ENCODE peak calls at places on chromosomes 6 and 20, in six cellular contexts. Q is astrocyte, A is neural progenitor cell, I is HepG2, Y is mammary epithelial cell, M is IMR-90. Z is an unnamed sample.

GRCh38 chr20:44738779-44739477 is 6.7 kb upstream of the KCNK15 start:
- DNase-seq in Q (peak; percentile 56), Y (peak; percentile 73), M (peak; percentile 67), I (peak; percentile 89), A (peak; percentile 80), Z (peak; percentile 67)

GRCh38 chr6:129766959-129767728 is 57.2 kb upstream of the ARHGAP18 start:
- DNase-seq in I (no peak), M (peak; percentile 77), Q (peak; percentile 76), Y (peak; percentile 64), A (peak; percentile 90), Z (peak; percentile 82)

GRCh38 chr6:111642463-111643158 is 36.9 kb upstream of the TRAF3IP2 start:
- DNase-seq in I (peak; percentile 80), M (peak; percentile 66), A (no peak), Q (peak; percentile 28), Y (peak; percentile 65), Z (peak; percentile 84)

GRCh38 chr6:88662653-88663174 is 300.7 kb downstream of the RNGTT start:
- DNase-seq in M (no peak), Q (no peak), Y (no peak), I (no peak), A (no peak), Z (no peak)

GRCh38 chr6:121430514-121431460 is 4.7 kb upstream of the GJA1 start:
- DNase-seq in Q (no peak), Y (no peak), A (peak; percentile 59), M (peak; percentile 54), I (peak; percentile 62), Z (peak; percentile 66)

GRCh38 chr6:128731249-128732165 is 151.4 kb upstream of the LAMA2 start:
- DNase-seq in I (peak; percentile 56), Y (peak; percentile 47), M (peak; percentile 66), A (peak; percentile 67), Q (peak; percentile 26), Z (peak; percentile 73)

GRCh38 chr20:32997431-32997830 is 6.8 kb downstream of the SUN5 start:
- DNase-seq in I (no peak), Q (no peak), M (no peak), A (no peak), Y (no peak), Z (no peak)

GRCh38 chr6:16766836-16767745 is 5.8 kb upstream of the ATXN1 start:
- DNase-seq in Y (no peak), Q (peak; percentile 74), I (no peak), M (peak; percentile 63), A (no peak), Z (peak; percentile 80)

GRCh38 chr6:32627831-32628230 is 9.4 kb upstream of the HLA-DQA1 start:
- DNase-seq in Q (no peak), A (no peak), Y (peak; percentile 6), I (no peak), M (peak; percentile 43), Z (no peak)

GRCh38 chr20:32241807-32242206 is 34.1 kb downstream of the POFUT1 start:
- DNase-seq in I (no peak), Y (no peak), Q (no peak), M (no peak), A (no peak), Z (no peak)

GRCh38 chr6:81767163-81768000 is 14.9 kb upstream of the TENT5A start:
- DNase-seq in Y (peak; percentile 5), I (peak; percentile 42), A (no peak), M (peak; percentile 41), Q (peak; percentile 71), Z (peak; percentile 68)

GRCh38 chr6:145323652-145324051 is 411.7 kb downstream of the EPM2A start:
- DNase-seq in M (no peak), I (no peak), Q (no peak), A (no peak), Y (no peak), Z (no peak)

DNA sequence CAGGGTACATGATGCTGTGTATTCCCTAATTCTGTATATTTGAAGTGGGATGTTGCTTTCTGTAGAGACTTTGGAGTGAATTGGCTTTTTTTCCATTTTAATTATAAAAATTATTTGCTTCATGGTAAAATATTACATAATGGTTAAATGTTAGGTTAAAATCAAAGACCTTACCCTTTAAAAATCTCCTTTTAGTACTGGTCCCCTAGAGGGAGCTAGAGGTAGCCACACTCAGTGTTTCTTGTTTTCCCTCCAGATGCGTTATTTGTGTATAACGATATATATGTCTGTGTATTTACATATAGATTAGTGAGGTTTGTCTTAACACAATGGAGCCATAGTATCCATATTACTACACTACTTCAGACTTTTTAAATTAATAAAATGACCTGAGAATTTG is 146.7 kb downstream of the PLCB4 start:
- DNase-seq in A (peak; percentile 5), Q (no peak), M (no peak), I (peak; percentile 41), Y (no peak), Z (peak; percentile 33)
- TF ChIP-seq CTCF in A (peak; percentile 58), Q (peak; percentile 5), M (peak; percentile 34), I (peak; percentile 47), Y (peak; percentile 43), Z (peak; percentile 19)

GRCh38 chr20:10666221-10667076 is 7.3 kb downstream of the JAG1 start:
- DNase-seq in A (no peak), Y (no peak), M (no peak), Q (no peak), I (no peak), Z (no peak)
- H2AFZ ChIP-seq in A (no peak overlapping the region), Y (no peak overlapping the region), M (no peak overlapping the region), Q (no peak overlapping the region), I (no peak overlapping the region), Z (no peak overlapping the region)

GRCh38 chr20:61646986-61647385 is 394.9 kb downstream of the CDH4 start:
- DNase-seq in Y (no peak), M (no peak), I (no peak), A (no peak), Q (no peak), Z (no peak)
- TF ChIP-seq CTCF in Y (no peak), M (no peak), I (no peak), A (no peak), Q (no peak), Z (no peak)

DNA sequence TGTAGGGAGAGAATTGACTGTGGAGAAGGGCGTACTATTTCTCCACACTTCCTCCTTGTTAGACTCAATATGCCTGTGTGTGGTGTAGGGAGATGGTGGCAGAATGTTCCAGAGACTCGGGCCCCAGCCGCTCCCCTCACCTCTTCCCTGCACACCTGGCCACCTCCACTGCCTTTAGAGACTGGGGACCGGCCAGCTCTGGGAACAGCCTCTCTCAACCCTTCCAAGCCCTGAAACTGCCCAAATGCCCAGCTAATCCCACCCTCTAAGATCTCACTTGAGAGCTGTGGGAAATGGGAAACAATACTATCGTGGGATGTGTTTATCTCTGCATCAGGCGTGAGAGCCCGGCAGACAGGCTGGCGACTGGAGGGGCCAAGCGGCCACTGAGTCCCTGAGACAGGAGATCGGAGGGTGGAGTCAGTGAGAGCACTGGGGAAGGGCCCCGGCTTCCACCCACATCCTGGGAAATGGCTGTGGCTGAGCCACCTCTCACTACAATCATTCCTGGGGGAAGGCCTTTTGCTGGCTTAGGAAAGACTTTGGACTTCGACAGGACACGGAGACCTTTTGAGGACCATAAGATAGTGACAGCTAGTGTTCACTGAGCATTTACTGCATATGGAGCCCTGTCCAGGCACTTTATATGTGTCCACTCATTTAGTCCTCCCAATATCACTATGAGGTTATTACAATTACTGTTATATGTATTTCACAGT is 31.0 kb upstream of the MRPS18A start:
- DNase-seq in M (no peak), I (peak; percentile 44), A (no peak), Y (no peak), Q (no peak), Z (no peak)
- H2AFZ ChIP-seq in M (no peak overlapping the region), I (peak overlapping the region; percentile 49), A (peak overlapping the region; percentile 34), Y (no peak overlapping the region), Q (no peak overlapping the region), Z (no peak overlapping the region)

GRCh38 chr6:19501737-19502245 is 335.4 kb upstream of the ID4 start:
- DNase-seq in A (no peak), Q (no peak), Y (no peak), I (no peak), M (no peak), Z (no peak)
- TF ChIP-seq CTCF in A (peak; percentile 4), Q (no peak), Y (no peak), I (no peak), M (no peak), Z (no peak)

GRCh38 chr20:24651171-24651972 is 181.9 kb downstream of the SYNDIG1 start:
- DNase-seq in I (no peak), Y (peak; percentile 59), Q (peak; percentile 94), A (no peak), M (peak; percentile 97), Z (peak; percentile 89)
- H2AFZ ChIP-seq in I (no peak overlapping the region), Y (no peak overlapping the region), Q (no peak overlapping the region), A (no peak overlapping the region), M (peak overlapping the region; percentile 58), Z (no peak overlapping the region)

GRCh38 chr6:148819852-148820251 is 73.0 kb downstream of the UST start:
- DNase-seq in M (no peak), Y (no peak), I (no peak), A (no peak), Q (no peak), Z (no peak)

GRCh38 chr6:148818939-148819575 is 72.2 kb downstream of the UST start:
- DNase-seq in M (no peak), I (no peak), A (peak; percentile 61), Y (peak; percentile 55), Q (peak; percentile 76), Z (no peak)

GRCh38 chr6:148816117-148816516 is 69.3 kb downstream of the UST start:
- DNase-seq in Q (no peak), M (no peak), A (no peak), I (no peak), Y (no peak), Z (no peak)

GRCh38 chr6:148814869-148815268 is 68.0 kb downstream of the UST start:
- DNase-seq in Q (no peak), A (no peak), M (no peak), Y (no peak), I (no peak), Z (no peak)

DNA sequence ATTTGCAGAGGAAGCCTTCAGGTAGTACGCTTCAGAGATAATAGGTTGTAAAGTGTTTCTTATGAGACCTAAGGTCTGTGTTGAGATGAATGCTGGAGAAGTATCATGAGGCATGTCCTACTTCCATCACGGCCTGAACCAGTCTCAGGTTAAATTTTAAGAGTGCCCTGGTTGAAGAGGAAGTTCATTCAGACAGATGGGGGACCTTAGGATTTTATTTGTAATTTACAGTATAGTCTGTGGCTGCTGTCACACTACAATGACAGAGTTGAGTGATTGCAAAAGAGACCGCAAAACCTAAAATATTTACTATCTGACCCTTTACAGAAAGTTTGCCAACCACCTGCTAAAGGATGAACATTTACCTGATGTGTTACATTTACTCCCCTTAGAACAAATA is 70.9 kb downstream of the UST start:
- DNase-seq in Y (no peak), Q (no peak), A (no peak), M (no peak), I (no peak), Z (no peak)
- TF ChIP-seq CTCF in Y (no peak), Q (no peak), A (no peak), M (no peak), I (no peak), Z (no peak)

GRCh38 chr6:56459030-56459805 is 183.5 kb downstream of the DST start:
- DNase-seq in I (no peak), Y (no peak), A (no peak), M (no peak), Q (no peak), Z (no peak)
- H2AFZ ChIP-seq in I (no peak overlapping the region), Y (no peak overlapping the region), A (no peak overlapping the region), M (no peak overlapping the region), Q (no peak overlapping the region), Z (no peak overlapping the region)

DNA sequence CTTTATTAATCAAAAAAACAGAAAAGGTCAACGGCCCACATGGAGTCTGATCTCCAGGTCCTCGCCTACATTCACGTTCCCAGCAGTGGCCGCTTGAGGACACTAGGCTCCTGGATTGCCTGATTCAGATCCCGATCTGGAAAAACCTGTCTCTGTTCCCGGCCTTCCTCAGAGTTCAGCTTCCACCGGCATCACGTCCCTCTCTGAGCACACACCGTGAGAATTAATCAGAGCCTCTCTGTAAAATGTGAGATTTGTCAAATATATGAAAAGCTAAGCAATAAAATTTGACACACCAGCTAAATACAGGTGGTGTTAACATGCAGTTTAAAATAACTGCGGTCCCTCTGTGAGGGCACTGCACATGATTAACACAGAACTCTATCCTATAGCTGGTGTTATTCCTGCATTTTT is 122.8 kb upstream of the COL21A1 start:
- DNase-seq in M (no peak), Y (peak; percentile 84), Q (peak; percentile 54), A (peak; percentile 68), I (peak; percentile 87), Z (peak; percentile 25)
- TF ChIP-seq CTCF in M (no peak), Y (peak; percentile 99), Q (peak; percentile 25), A (peak; percentile 58), I (peak; percentile 97), Z (peak; percentile 47)